ENCODE peak calls at places on chromosomes 16 and 17, in four cellular contexts. One of them, this sample, is unnamed.

GRCh38 chr17:58084317-58084981 is 1.2 kb downstream of the DYNLL2 start:
- DNase-seq in GM12878: peak
- DNase-seq in HepG2: peak
- DNase-seq in K562: peak
- DNase-seq in this sample: no peak

GRCh38 chr17:27756467-27757371 is 43.6 kb downstream of the NOS2 start:
- DNase-seq in K562: peak
- DNase-seq in GM12878: no peak
- DNase-seq in HepG2: peak
- DNase-seq in this sample: peak

GRCh38 chr17:1908699-1909309 is 79.0 kb downstream of the RPA1 start:
- DNase-seq in K562: peak
- DNase-seq in HepG2: peak
- DNase-seq in GM12878: no peak
- DNase-seq in this sample: peak

GRCh38 chr17:42002175-42002791 is 15.0 kb downstream of the DNAJC7 start:
- DNase-seq in K562: no peak
- DNase-seq in HepG2: no peak
- DNase-seq in GM12878: no peak
- DNase-seq in this sample: no peak

GRCh38 chr16:9854665-9855064 is 327.6 kb downstream of the GRIN2A start:
- DNase-seq in GM12878: no peak
- DNase-seq in K562: no peak
- DNase-seq in HepG2: no peak
- DNase-seq in this sample: no peak

GRCh38 chr16:77227745-77228144 is 28.5 kb downstream of the SYCE1L start:
- DNase-seq in GM12878: no peak
- DNase-seq in K562: no peak
- DNase-seq in HepG2: no peak
- DNase-seq in this sample: no peak

GRCh38 chr17:1491406-1492248 is 859 bp downstream of the MYO1C start:
- DNase-seq in HepG2: no peak
- DNase-seq in K562: peak
- DNase-seq in GM12878: no peak
- DNase-seq in this sample: peak

GRCh38 chr16:19753815-19754643 is 36.0 kb downstream of the IQCK start:
- DNase-seq in HepG2: peak
- DNase-seq in GM12878: no peak
- DNase-seq in K562: no peak
- DNase-seq in this sample: no peak

GRCh38 chr17:1013729-1014090 is 16.8 kb downstream of the TIMM22 start:
- DNase-seq in HepG2: no peak
- DNase-seq in GM12878: no peak
- DNase-seq in K562: no peak
- DNase-seq in this sample: no peak

GRCh38 chr17:75077490-75078096 is 10.2 kb upstream of the SLC16A5 start:
- DNase-seq in HepG2: no peak
- DNase-seq in K562: no peak
- DNase-seq in GM12878: no peak
- DNase-seq in this sample: no peak

GRCh38 chr17:31690118-31690517 is 168.9 kb downstream of the COPRS start:
- DNase-seq in GM12878: no peak
- DNase-seq in K562: no peak
- DNase-seq in HepG2: no peak
- DNase-seq in this sample: no peak

GRCh38 chr16:50188619-50189136 is 35.6 kb downstream of the TENT4B start:
- DNase-seq in HepG2: no peak
- DNase-seq in GM12878: no peak
- DNase-seq in K562: no peak
- DNase-seq in this sample: no peak

GRCh38 chr17:82668631-82669099 is 20.4 kb upstream of the WDR45B start:
- DNase-seq in GM12878: no peak
- DNase-seq in K562: peak
- DNase-seq in HepG2: peak
- DNase-seq in this sample: peak

GRCh38 chr17:78882546-78883089 is 20.4 kb downstream of the CEP295NL start:
- DNase-seq in K562: no peak
- DNase-seq in HepG2: no peak
- DNase-seq in GM12878: no peak
- DNase-seq in this sample: no peak

GRCh38 chr16:87003414-87003755 is 313.8 kb downstream of the C16orf95 start:
- DNase-seq in K562: no peak
- DNase-seq in HepG2: no peak
- DNase-seq in GM12878: no peak
- DNase-seq in this sample: no peak

GRCh38 chr17:8124350-8125195 is 667 bp upstream of the HES7 start:
- DNase-seq in HepG2: no peak
- DNase-seq in GM12878: no peak
- DNase-seq in K562: no peak
- DNase-seq in this sample: no peak
- TF ChIP-seq FOXK2 in HepG2: no peak
- TF ChIP-seq FOXK2 in GM12878: no peak
- TF ChIP-seq FOXK2 in K562: no peak
- TF ChIP-seq FOXK2 in this sample: no peak

DNA sequence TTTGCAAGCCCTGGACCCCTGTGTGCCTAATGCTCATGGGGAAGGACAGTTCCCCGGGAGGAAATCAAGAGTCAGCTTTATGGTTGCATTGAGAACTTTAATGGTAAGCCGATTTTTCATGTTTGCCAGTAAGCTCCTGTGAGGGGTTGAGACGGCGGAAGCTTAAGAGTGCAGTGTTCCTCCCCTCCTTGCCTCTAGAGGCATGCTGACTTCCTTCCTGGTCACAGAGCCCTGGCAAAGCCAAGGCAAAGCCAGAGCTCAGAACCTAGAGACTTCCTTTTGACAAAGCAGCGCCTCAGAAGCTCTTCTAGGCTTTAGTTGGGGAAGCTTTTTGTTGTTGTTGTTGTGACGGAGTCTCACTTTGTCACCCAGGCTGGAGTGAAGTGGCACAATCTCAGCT is 2.7 kb upstream of the HEATR9 start:
- DNase-seq in HepG2: no peak
- DNase-seq in GM12878: no peak
- DNase-seq in K562: no peak
- DNase-seq in this sample: peak
- TF ChIP-seq FOXK2 in HepG2: no peak
- TF ChIP-seq FOXK2 in GM12878: no peak
- TF ChIP-seq FOXK2 in K562: no peak
- TF ChIP-seq FOXK2 in this sample: no peak

GRCh38 chr16:30011505-30012480 is 966 bp upstream of the DOC2A start:
- DNase-seq in GM12878: no peak
- DNase-seq in K562: no peak
- DNase-seq in HepG2: no peak
- DNase-seq in this sample: no peak
- TF ChIP-seq FOXK2 in GM12878: no peak
- TF ChIP-seq FOXK2 in K562: no peak
- TF ChIP-seq FOXK2 in HepG2: no peak
- TF ChIP-seq FOXK2 in this sample: no peak

DNA sequence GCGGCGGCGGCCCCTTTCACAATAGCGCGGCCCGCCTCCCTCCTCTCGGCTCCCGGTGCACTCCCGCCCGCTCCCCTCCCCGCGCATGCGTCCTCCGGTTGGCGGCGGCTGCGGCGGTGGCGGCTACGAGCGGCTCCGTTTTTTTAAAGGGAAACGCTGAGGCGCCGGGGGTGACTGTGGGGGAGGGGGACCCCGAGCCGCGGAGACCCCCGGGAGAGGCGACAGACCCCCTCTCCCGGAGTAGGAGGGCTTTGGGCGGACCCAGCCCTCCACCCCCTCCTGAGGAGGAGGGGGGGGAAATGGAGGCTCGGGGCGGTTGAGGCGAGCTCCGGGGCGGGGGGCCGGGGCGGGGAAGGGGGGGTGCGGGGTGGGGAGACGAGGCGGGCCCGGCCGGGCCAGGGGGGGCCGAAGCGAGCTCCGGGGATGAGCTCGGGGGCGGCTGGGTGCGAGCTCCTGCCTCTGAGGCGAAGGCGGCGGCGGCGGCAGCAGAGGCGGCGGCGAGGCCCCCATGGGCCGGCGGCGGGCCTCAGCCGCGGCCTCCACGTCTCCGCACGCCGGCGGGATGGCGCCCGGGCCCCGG is at the start of gene MSL1:
- DNase-seq in K562: peak
- DNase-seq in GM12878: no peak
- DNase-seq in HepG2: peak
- DNase-seq in this sample: peak
- TF ChIP-seq FOXK2 in K562: no peak
- TF ChIP-seq FOXK2 in GM12878: no peak
- TF ChIP-seq FOXK2 in HepG2: no peak
- TF ChIP-seq FOXK2 in this sample: no peak

DNA sequence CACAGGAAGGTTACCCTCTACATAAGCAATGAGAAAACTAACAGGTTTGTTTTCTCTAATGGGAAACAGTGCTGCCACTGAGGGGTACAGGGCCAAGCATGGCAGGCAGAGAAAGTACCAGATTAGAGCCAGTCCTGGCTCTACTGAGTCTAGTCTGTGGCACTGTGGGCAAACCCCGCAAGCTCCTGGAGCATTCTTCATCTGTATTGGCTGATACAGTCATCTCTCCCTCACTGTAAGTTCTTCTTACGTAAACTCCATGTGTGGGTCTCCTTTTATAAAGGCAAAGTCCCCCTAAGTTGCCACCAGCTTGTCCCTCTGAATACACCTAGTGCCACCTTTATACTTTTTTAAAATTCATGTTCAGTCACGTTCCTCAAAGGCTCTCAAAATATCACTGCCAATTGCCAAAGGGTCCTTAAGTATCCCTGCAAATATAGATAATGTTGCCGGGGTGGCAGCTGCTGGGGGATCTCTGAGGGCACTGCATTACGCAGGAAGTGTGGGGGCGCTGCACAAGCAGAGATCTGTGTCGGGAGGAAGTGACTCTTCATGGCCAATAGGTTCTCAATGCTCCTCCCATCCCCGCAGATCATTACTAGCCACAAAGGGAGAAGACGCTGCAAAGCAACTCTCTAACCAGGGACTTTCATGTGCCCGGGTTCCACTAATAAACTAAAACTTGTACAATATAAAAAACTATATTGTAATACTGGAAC is 18.8 kb downstream of the XPO6 start:
- DNase-seq in GM12878: no peak
- DNase-seq in HepG2: no peak
- DNase-seq in K562: no peak
- DNase-seq in this sample: no peak
- TF ChIP-seq FOXK2 in GM12878: no peak
- TF ChIP-seq FOXK2 in HepG2: no peak
- TF ChIP-seq FOXK2 in K562: no peak
- TF ChIP-seq FOXK2 in this sample: no peak

DNA sequence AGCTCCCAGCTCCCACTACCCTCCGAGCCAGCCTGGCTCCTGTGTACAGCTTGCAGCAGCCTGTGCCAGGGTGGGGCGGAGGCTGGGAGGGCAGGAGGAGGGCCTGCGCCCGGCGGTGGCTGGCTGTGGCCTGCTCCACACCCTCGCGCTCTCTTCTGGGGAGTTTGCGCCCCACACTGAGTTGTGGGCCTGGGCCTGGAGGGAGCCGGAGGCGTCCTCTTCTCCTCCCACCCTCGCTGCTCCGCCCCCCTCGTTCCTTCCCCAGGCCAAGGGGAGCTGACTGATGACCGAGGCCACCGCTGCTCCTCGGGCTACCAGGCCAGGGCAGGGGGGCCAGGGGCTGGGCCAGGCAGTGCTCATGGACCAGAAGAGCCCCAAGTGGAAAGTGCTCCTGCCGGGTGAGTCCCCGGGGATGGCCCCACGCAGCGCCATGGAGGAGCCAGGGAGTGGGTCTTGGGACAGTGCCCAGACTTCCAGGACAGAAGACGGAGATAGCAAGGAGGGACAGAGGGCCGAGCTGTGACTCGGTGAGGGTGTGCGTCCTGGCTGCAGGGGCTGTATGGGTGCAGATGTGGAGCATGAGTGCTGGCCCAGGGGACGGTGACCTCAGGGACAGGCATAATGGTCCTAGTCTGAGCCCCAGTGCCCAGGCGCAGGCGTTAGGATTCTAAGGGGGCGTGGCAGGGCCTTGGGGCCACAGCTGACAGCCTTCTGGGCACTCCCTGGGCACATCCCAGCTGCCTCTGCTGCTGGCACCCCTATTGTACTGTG is 242.1 kb upstream of the GSE1 start:
- DNase-seq in HepG2: no peak
- DNase-seq in GM12878: no peak
- DNase-seq in K562: peak
- DNase-seq in this sample: no peak
- TF ChIP-seq FOXK2 in HepG2: no peak
- TF ChIP-seq FOXK2 in GM12878: no peak
- TF ChIP-seq FOXK2 in K562: no peak
- TF ChIP-seq FOXK2 in this sample: no peak

GRCh38 chr16:20806168-20807050 is at the start of the genes ERI2 and REXO5:
- DNase-seq in K562: peak
- DNase-seq in GM12878: peak
- DNase-seq in HepG2: peak
- DNase-seq in this sample: peak
- TF ChIP-seq FOXK2 in K562: peak
- TF ChIP-seq FOXK2 in GM12878: peak
- TF ChIP-seq FOXK2 in HepG2: peak
- TF ChIP-seq FOXK2 in this sample: no peak

This sample was measured in HEK293T.